ENCODE peak calls at places on chromosomes 5 and 9, in nine cellular contexts. K, X, G, A, E, B, D, F and J are unnamed samples.

GRCh38 chr9:98654247-98654646 is 54.5 kb downstream of the GABBR2 start:
- DNase-seq in K (peak; percentile 70), X (no peak), G (no peak), A (peak; percentile 96), E (peak; percentile 44), B (no peak), D (peak; percentile 77), F (no peak), J (no peak)

GRCh38 chr9:69004836-69005235 is 9.1 kb downstream of the PRKACG start:
- DNase-seq in K (peak; percentile 13), X (no peak), G (no peak), A (no peak), E (no peak), B (no peak), D (peak; percentile 5), F (no peak), J (no peak)

GRCh38 chr5:57785946-57786345 is 303.3 kb upstream of the ACTBL2 start:
- DNase-seq in K (no peak), X (no peak), G (no peak), A (no peak), E (no peak), B (no peak), D (no peak), F (no peak), J (no peak)

GRCh38 chr5:177443144-177443983 is 3.2 kb upstream of the PRR7 start:
- DNase-seq in K (no peak), X (no peak), G (no peak), A (no peak), E (no peak), B (no peak), D (no peak), F (no peak), J (no peak)

GRCh38 chr9:70856411-70856810 is 265.0 kb downstream of the TRPM3 start:
- DNase-seq in K (no peak), X (no peak), G (no peak), A (no peak), E (no peak), B (no peak), D (no peak), F (no peak), J (no peak)

GRCh38 chr5:16461026-16461425 is 4.6 kb downstream of the ZNF622 start:
- DNase-seq in K (peak; percentile 15), X (no peak), G (no peak), A (peak; percentile 78), E (no peak), B (no peak), D (peak; percentile 70), F (no peak), J (no peak)

GRCh38 chr5:108193021-108193795 is 188.7 kb downstream of the FBXL17 start:
- DNase-seq in K (peak; percentile 82), X (no peak), G (no peak), A (peak; percentile 87), E (peak; percentile 31), B (no peak), D (peak; percentile 75), F (no peak), J (no peak)

GRCh38 chr5:1801954-1802295 is 718 bp downstream of the NDUFS6 start:
- DNase-seq in K (no peak), X (no peak), G (no peak), A (no peak), E (peak; percentile 56), B (peak; percentile 49), D (no peak), F (no peak), J (no peak)

DNA sequence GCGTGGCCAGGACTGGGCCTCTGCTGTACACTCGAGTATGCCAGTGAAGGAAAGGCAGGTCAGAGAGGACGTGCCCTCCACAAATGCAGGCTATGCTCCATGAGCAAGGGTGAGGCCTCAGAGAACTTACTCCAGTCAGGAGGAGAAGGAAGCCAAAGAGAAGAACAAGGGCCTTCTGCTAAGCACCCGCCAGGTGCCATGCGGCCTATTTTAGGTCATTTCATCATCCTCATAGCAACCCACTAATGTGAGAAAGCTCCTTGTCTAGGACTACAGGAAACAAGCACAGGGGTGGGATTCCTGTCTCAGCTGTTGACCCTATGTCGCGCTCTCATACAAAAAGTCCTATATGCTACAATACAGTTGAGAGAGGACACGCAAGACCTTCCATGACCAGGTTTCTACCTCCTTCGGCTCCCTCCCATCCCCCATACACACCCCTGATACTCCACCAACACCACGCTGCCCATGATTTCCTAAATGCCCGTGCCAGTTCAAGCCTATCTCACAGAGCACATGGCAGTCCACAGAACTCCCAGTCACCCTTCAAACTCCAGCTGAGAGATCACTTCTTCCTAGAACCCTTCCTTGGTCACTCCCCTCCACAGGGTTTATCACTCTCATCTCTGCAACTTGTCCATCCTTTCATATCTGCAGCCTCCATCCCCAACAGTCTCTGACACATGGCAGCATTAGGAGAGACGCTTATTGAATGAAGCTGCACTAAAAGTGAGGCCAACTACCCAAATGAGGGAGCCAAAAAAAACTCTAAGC is 26.8 kb downstream of the PSMB7 start:
- DNase-seq in K (no peak), X (no peak), G (no peak), A (no peak), E (no peak), B (no peak), D (no peak), F (no peak), J (no peak)
- TF ChIP-seq CTCF in K (no peak), X (no peak), G (no peak), A (no peak), E (no peak), B (no peak), D (no peak), F (no peak), J (no peak)

DNA sequence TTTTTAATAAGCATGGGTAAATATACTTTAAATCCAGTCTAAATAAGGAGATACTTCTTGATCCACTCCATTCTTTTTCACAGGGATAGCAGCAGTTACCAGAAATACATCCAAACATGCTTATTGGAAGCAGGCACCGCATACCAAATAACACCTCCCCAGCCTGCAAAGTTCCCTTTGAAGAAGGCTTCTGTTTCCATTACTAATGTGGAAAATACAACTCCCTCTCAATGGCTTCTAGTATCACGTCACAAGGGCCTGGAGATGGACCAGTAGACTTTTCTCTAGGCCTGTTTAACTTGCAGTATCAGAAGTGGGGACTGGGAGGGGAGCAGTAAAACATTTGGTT is 20.8 kb downstream of the TMEM245 start:
- DNase-seq in K (no peak), X (no peak), G (no peak), A (peak; percentile 63), E (no peak), B (no peak), D (no peak), F (no peak), J (no peak)
- TF ChIP-seq CTCF in K (no peak), X (no peak), G (no peak), A (no peak), E (no peak), B (no peak), D (no peak), F (no peak), J (no peak)

DNA sequence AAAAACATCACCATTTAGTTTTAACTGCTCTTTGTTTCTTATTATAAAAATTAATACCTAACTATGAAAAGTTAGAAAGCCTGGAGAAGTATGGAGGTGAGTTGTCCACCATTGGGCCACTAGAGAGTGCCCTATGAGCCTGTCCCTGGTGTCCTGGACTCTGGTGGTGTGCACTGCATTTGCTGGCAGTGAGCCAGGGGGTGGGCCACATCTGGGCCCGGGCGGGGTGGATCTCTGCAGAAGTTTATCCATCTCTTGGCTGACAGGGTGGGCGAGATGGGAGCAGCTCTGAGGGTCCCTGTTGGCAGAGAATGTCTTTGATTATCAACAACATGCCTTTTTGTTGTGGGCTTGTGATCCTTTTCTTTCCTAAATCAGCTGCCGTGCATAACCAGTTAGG is 8.2 kb downstream of the TENT4A start:
- DNase-seq in K (no peak), X (no peak), G (no peak), A (no peak), E (no peak), B (no peak), D (no peak), F (no peak), J (no peak)
- TF ChIP-seq CTCF in K (no peak), X (no peak), G (no peak), A (no peak), E (no peak), B (no peak), D (no peak), F (no peak), J (no peak)

GRCh38 chr5:75828029-75828428 is 110.8 kb upstream of the POC5 start:
- DNase-seq in K (no peak), X (no peak), G (no peak), A (no peak), E (no peak), B (no peak), D (no peak), F (no peak), J (no peak)
- TF ChIP-seq CTCF in K (no peak), X (no peak), G (no peak), A (no peak), E (no peak), B (no peak), D (no peak), F (no peak), J (no peak)

DNA sequence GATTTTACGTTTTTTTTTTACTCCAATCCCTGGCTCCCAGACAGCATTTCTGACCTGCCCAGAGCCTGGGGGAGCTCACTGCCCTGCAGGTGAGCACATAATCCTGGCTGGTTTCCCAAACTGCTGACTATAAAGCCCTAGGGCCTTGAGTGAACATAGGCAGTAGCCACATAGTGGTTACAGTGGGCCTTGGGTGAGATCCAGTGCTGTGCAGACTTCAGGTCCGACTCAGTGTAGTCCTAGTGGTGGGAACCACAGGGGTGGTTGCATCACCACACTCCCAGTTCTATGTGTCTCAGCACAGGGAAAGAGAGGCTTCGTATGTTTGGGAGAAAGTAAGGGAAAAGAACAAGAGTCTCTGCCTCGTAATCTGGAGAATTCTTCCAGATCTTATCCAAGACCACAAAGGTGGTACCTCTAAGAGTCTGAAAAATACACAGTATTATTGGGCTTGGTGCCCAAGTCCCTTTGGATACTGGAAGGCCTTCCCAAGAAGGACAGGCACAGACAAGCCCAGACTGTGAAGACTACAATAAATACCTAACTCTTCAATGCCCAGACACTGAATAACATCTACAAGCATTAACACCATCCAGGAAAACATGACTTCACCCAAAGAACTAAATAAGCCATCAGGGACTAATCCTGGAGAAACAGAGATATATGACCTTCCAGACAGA is 89.4 kb downstream of the TSSK1B start:
- DNase-seq in K (no peak), X (no peak), G (no peak), A (peak; percentile 78), E (peak; percentile 53), B (no peak), D (peak; percentile 83), F (no peak), J (no peak)
- TF ChIP-seq CTCF in K (no peak), X (no peak), G (no peak), A (no peak), E (no peak), B (no peak), D (peak; percentile 5), F (no peak), J (no peak)